ENCODE peak calls at places on chromosomes 11 and 22, in four cellular contexts. D is A549, T is K562, K is HepG2. X is an unnamed sample.

GRCh38 chr22:19806213-19807160 is 45.9 kb downstream of the TBX1 start:
- DNase-seq in D (peak), T (peak), K (no peak), X (peak)

GRCh38 chr22:20591660-20592310 is 84.4 kb downstream of the MED15 start:
- DNase-seq in D (no peak), T (peak), K (peak), X (peak)

GRCh38 chr11:118098996-118099837 is 12.5 kb upstream of the SMIM35 start:
- DNase-seq in D (no peak), T (peak), K (no peak), X (no peak)

GRCh38 chr22:42614312-42615091 is at the start of gene POLDIP3:
- DNase-seq in D (peak), T (peak), K (peak), X (peak)

GRCh38 chr11:62148271-62148980 is 24.6 kb downstream of the INCENP start:
- DNase-seq in D (no peak), T (no peak), K (no peak), X (peak)

GRCh38 chr11:33719587-33719986 is 16.6 kb downstream of the CD59 start:
- DNase-seq in D (no peak), T (no peak), K (no peak), X (no peak)

GRCh38 chr11:91946397-91947090 is 278.1 kb upstream of the FAT3 start:
- DNase-seq in D (no peak), T (no peak), K (no peak), X (no peak)

GRCh38 chr11:3123761-3124733 is 41.1 kb downstream of the OSBPL5 start:
- DNase-seq in D (peak), T (no peak), K (no peak), X (peak)

GRCh38 chr22:27930246-27931060 is 11.4 kb upstream of the PITPNB start:
- DNase-seq in D (no peak), T (no peak), K (no peak), X (no peak)

GRCh38 chr11:111457731-111458368 is 54.3 kb downstream of the BTG4 start:
- DNase-seq in D (no peak), T (no peak), K (no peak), X (no peak)

GRCh38 chr11:59199546-59200420 is 12.9 kb downstream of the MPEG1 start:
- DNase-seq in D (no peak), T (no peak), K (no peak), X (no peak)

GRCh38 chr11:73760066-73760679 is 701 bp downstream of the RAB6A start:
- DNase-seq in D (peak), T (peak), K (no peak), X (peak)

GRCh38 chr22:38957046-38957770 is at the start of gene APOBEC3A:
- DNase-seq in D (no peak), T (no peak), K (no peak), X (no peak)

GRCh38 chr22:31628969-31629723 is 32.9 kb downstream of the PISD start:
- DNase-seq in D (no peak), T (peak), K (no peak), X (no peak)

GRCh38 chr11:70517996-70518907 is 119.9 kb downstream of the CTTN start:
- DNase-seq in D (no peak), T (no peak), K (no peak), X (no peak)
- TF ChIP-seq HMGXB4 in D (no peak), T (no peak), K (no peak), X (no peak)

DNA sequence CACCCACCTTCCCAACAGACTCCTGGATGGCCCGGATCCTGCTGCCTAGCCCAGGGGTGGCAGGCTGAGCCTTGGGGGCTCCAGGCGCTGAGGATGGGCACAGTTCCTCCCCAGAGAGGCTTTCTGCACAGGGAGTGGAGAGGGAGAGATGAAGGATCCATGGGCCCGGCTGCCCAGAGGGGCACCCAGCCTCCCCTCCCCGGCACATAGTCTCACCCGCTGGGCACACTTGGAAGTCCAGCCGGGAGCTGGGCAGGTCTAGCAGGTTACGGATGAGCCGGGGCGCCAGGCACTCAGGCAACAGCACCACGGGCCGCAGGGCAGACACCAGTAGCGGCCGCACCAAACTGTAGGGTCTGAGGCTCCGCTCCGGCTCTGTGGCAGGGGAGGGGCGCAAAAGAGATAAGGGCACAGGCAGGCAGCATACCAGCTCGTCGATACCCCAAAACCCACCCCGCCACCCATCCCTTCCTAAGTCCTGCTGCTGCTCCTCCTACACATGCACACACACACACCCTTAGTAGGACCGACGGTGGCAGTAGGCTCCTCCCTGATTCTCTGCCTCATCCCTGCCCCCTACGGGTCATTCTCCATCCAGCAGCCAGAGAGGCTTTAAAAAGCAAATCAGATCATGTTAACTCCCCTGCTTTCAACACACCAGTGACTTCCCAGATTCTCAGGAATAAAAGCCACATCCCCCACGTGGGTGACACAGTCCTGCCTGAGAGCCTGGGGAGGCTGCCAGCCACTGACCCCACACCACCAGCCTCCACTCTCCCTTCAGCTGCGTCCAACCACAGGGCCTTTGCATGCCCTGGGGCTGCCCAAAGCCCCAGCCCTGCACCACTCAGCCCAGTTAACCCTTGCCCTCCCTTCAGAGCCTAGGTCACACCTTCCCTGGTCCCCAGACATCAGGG is 6.5 kb upstream of the MFNG start:
- DNase-seq in D (peak), T (peak), K (no peak), X (peak)
- TF ChIP-seq HMGXB4 in D (no peak), T (no peak), K (no peak), X (no peak)

GRCh38 chr11:98536023-98536422 is 484.7 kb upstream of the CNTN5 start:
- DNase-seq in D (no peak), T (no peak), K (no peak), X (no peak)
- TF ChIP-seq HMGXB4 in D (no peak), T (no peak), K (no peak), X (no peak)

DNA sequence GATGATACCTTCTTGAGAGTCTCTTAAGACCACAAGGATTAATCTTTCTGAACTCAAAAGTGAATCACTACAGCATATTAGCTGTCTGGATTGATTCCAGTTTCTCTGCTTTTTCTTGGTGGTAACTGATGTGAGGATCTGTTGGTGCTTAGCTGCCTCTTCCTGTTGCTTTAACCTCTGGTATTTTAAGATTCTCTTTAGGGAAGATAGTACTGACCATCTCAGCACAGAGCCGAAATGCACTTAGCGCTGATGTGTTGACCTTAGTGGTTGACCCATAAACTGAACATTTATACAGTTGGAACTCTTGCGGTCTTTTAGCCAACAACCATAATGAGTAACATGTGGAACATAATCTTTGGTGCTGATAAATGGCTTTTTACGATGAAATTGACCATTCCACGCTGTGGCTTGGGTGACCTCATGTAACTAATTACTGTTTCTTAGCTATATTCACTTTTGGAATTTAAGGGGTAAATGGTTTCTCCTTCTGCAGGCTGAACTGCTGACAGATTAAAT is 33.7 kb downstream of the APLP2 start:
- DNase-seq in D (no peak), T (peak), K (no peak), X (no peak)
- TF ChIP-seq HMGXB4 in D (no peak), T (no peak), K (no peak), X (no peak)

GRCh38 chr11:103898577-103899336 is 137.7 kb upstream of the DDI1 start:
- DNase-seq in D (no peak), T (no peak), K (no peak), X (no peak)

GRCh38 chr11:103903005-103903404 is 133.4 kb upstream of the DDI1 start:
- DNase-seq in D (no peak), T (no peak), K (no peak), X (no peak)

GRCh38 chr11:103903621-103904323 is 132.7 kb upstream of the DDI1 start:
- DNase-seq in D (no peak), T (no peak), K (no peak), X (no peak)

GRCh38 chr11:103904324-103904667 is 132.1 kb upstream of the DDI1 start:
- DNase-seq in D (no peak), T (no peak), K (no peak), X (no peak)

GRCh38 chr11:103901656-103902055 is 134.8 kb upstream of the DDI1 start:
- DNase-seq in D (no peak), T (no peak), K (no peak), X (no peak)
- TF ChIP-seq HMGXB4 in D (no peak), T (no peak), K (no peak), X (no peak)

GRCh38 chr11:116948375-116948774 is 111.0 kb upstream of the APOA1 start:
- DNase-seq in D (no peak), T (no peak), K (no peak), X (no peak)
- TF ChIP-seq HMGXB4 in D (no peak), T (no peak), K (no peak), X (no peak)

GRCh38 chr11:130830563-130830950 is 85.7 kb downstream of the SNX19 start:
- DNase-seq in D (no peak), T (no peak), K (no peak), X (no peak)
- TF ChIP-seq HMGXB4 in D (no peak), T (no peak), K (no peak), X (no peak)

GRCh38 chr22:28978158-28978557 is 83.5 kb downstream of the C22orf31 start:
- DNase-seq in D (peak), T (no peak), K (no peak), X (no peak)
- TF ChIP-seq HMGXB4 in D (no peak), T (no peak), K (no peak), X (no peak)

GRCh38 chr11:66420671-66421476 is at the start of gene NPAS4:
- DNase-seq in D (no peak), T (no peak), K (no peak), X (peak)
- TF ChIP-seq HMGXB4 in D (no peak), T (no peak), K (no peak), X (no peak)

X was measured in WTC11.